ENCODE peak calls at places on chromosomes 11 and 22, in nine cellular contexts. B is A549, Q is mesendoderm, Y is suprapubic skin, X is stomach, J is aorta, W is tibial artery, C is spleen, P is psoas muscle. V is an unnamed sample.

GRCh38 chr11:134581966-134582787 is 170.1 kb upstream of the B3GAT1 start:
- DNase-seq in B (no peak), Q (no peak), Y (peak; percentile 63), X (no peak), J (peak; percentile 39), W (no peak), C (no peak), P (no peak), V (no peak)

GRCh38 chr11:65502274-65502851 is 3.5 kb downstream of the MALAT1 start:
- DNase-seq in B (no peak), Q (peak; percentile 46), Y (no peak), X (no peak), J (no peak), W (no peak), C (no peak), P (no peak), V (no peak)

GRCh38 chr11:7536102-7536501 is 22.3 kb downstream of the PPFIBP2 start:
- DNase-seq in B (peak; percentile 60), Q (peak; percentile 34), Y (no peak), X (no peak), J (no peak), W (no peak), C (no peak), P (no peak), V (no peak)

GRCh38 chr22:45441158-45441557 is 27.7 kb downstream of the RIBC2 start:
- DNase-seq in B (peak; percentile 46), Q (peak; percentile 84), Y (no peak), X (peak; percentile 35), J (no peak), W (peak; percentile 81), C (no peak), P (peak; percentile 46), V (peak; percentile 65)

GRCh38 chr11:117795726-117796455 is 1.1 kb downstream of the DSCAML1 start:
- DNase-seq in B (no peak), Q (no peak), Y (no peak), X (no peak), J (no peak), W (no peak), C (no peak), P (no peak), V (no peak)

GRCh38 chr22:20080776-20081654 is 974 bp downstream of the DGCR8 start:
- DNase-seq in B (peak; percentile 5), Q (peak; percentile 82), Y (no peak), X (no peak), J (peak; percentile 79), W (peak; percentile 67), C (peak; percentile 79), P (no peak), V (peak; percentile 83)

GRCh38 chr22:44439356-44440223 is 58.4 kb downstream of the RTL6 start:
- DNase-seq in B (no peak), Q (no peak), Y (no peak), X (no peak), J (no peak), W (peak; percentile 46), C (peak; percentile 57), P (no peak), V (no peak)

GRCh38 chr22:48346311-48346710 is 1481.4 kb downstream of the BRD1 start:
- DNase-seq in B (no peak), Q (no peak), Y (no peak), X (no peak), J (no peak), W (no peak), C (peak; percentile 31), P (no peak), V (no peak)

GRCh38 chr22:22822106-22822505 is 65.5 kb upstream of the IGLL5 start:
- DNase-seq in B (no peak), Q (no peak), Y (no peak), X (no peak), J (no peak), W (no peak), C (peak; percentile 64), P (no peak), V (no peak)

GRCh38 chr11:66639066-66639813 is 737 bp downstream of the RBM4 start:
- DNase-seq in B (no peak), Q (peak; percentile 57), Y (no peak), X (no peak), J (peak; percentile 78), W (no peak), C (no peak), P (no peak), V (no peak)

GRCh38 chr11:46295312-46295995 is 18.0 kb downstream of the CREB3L1 start:
- DNase-seq in B (no peak), Q (peak; percentile 93), Y (no peak), X (peak; percentile 61), J (peak; percentile 90), W (peak; percentile 80), C (peak; percentile 90), P (peak; percentile 81), V (peak; percentile 78)

GRCh38 chr11:72989727-72990126 is 152.4 kb downstream of the FCHSD2 start:
- DNase-seq in B (no peak), Q (no peak), Y (no peak), X (no peak), J (no peak), W (no peak), C (no peak), P (no peak), V (no peak)

GRCh38 chr11:94934362-94934761 is 39.0 kb downstream of the CWC15 start:
- DNase-seq in B (no peak), Q (peak; percentile 67), Y (no peak), X (no peak), J (no peak), W (no peak), C (no peak), P (no peak), V (no peak)

GRCh38 chr11:75845324-75845723 is 30.3 kb downstream of the UVRAG start:
- DNase-seq in B (no peak), Q (no peak), Y (no peak), X (no peak), J (no peak), W (no peak), C (no peak), P (no peak), V (no peak)

GRCh38 chr22:35400335-35400680 is 368 bp downstream of the MCM5 start:
- DNase-seq in B (no peak), Q (peak; percentile 39), Y (no peak), X (no peak), J (no peak), W (no peak), C (peak; percentile 86), P (no peak), V (no peak)

GRCh38 chr22:30212363-30212995 is 34.1 kb downstream of the LIF start:
- DNase-seq in B (peak; percentile 81), Q (peak; percentile 67), Y (no peak), X (peak; percentile 87), J (peak; percentile 82), W (peak; percentile 79), C (peak; percentile 83), P (peak; percentile 69), V (peak; percentile 85)

GRCh38 chr11:2846056-2846455 is 39.5 kb downstream of the CDKN1C start:
- DNase-seq in B (no peak), Q (peak; percentile 79), Y (no peak), X (no peak), J (no peak), W (no peak), C (no peak), P (no peak), V (no peak)

GRCh38 chr11:126392638-126393023 is 37.1 kb downstream of the ST3GAL4 start:
- DNase-seq in B (no peak), Q (no peak), Y (no peak), X (no peak), J (no peak), W (no peak), C (peak; percentile 43), P (no peak), V (no peak)

GRCh38 chr11:62892077-62892922 is 11.6 kb downstream of the SLC3A2 start:
- DNase-seq in B (no peak), Q (no peak), Y (no peak), X (no peak), J (no peak), W (no peak), C (no peak), P (no peak), V (no peak)

GRCh38 chr22:22318723-22319465 is 74.3 kb downstream of the VPREB1 start:
- DNase-seq in B (no peak), Q (no peak), Y (no peak), X (no peak), J (no peak), W (no peak), C (no peak), P (no peak), V (no peak)

GRCh38 chr11:122633219-122633829 is 22.2 kb upstream of the UBASH3B start:
- DNase-seq in B (peak; percentile 34), Q (peak; percentile 84), Y (no peak), X (no peak), J (no peak), W (no peak), C (no peak), P (no peak), V (no peak)

GRCh38 chr11:8262552-8263108 is 1.0 kb downstream of the LMO1 start:
- DNase-seq in B (peak; percentile 41), Q (peak; percentile 76), Y (peak; percentile 78), X (peak; percentile 43), J (peak; percentile 85), W (peak; percentile 67), C (peak; percentile 78), P (peak; percentile 66), V (peak; percentile 20)

GRCh38 chr11:10602366-10602765 is 33.9 kb upstream of the LYVE1 start:
- DNase-seq in B (no peak), Q (no peak), Y (no peak), X (no peak), J (no peak), W (no peak), C (no peak), P (no peak), V (no peak)
- H3K4me1 ChIP-seq in B (no peaks in the 10 kb centered on the region), Q (peaks cover 10% of the 10 kb centered on the region), Y (peaks cover 17% of the 10 kb centered on the region), X (peaks cover 88% of the 10 kb centered on the region), J (no peaks in the 10 kb centered on the region), W (peaks cover 4% of the 10 kb centered on the region), C (peaks cover 62% of the 10 kb centered on the region), P (peaks cover 59% of the 10 kb centered on the region), V (peaks cover 17% of the 10 kb centered on the region)

DNA sequence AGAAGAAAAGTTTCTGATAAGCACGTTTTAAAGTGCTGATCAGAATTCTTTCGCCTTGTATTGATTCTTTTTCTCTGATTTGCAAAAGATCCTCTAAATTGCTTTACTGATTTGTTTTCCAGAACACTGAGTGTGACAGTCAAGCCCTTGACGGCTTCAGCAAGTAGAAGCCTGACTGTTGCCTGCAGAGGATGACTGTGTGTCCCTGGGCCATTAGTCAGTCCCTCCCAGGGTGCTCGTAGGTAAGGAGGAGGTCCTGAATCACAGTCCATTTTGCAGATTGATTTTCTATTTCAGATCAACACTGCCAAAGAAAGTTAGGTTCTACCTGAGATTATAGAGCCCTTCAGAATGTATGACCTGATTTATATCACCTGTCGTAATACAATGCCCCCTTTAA is 38.6 kb upstream of the POGLUT3 start:
- DNase-seq in B (no peak), Q (no peak), Y (no peak), X (no peak), J (no peak), W (no peak), C (no peak), P (no peak), V (no peak)
- H3K4me3 ChIP-seq in B (no peak overlapping the region), Q (no peak overlapping the region), Y (peak overlapping the region; percentile 38), X (no peak overlapping the region), J (no peak overlapping the region), W (no peak overlapping the region), C (no peak overlapping the region), P (no peak overlapping the region), V (no peak overlapping the region)

GRCh38 chr11:96015911-96016565 is 92.1 kb upstream of the MTMR2 start:
- DNase-seq in B (no peak), Q (peak; percentile 94), Y (no peak), X (no peak), J (no peak), W (no peak), C (no peak), P (no peak), V (no peak)
- H3K4me1 ChIP-seq in B (peaks cover 31% of the 10 kb centered on the region), Q (peaks cover 13% of the 10 kb centered on the region), Y (peaks cover 16% of the 10 kb centered on the region), X (peaks cover 31% of the 10 kb centered on the region), J (no peaks in the 10 kb centered on the region), W (no peaks in the 10 kb centered on the region), C (peaks cover 23% of the 10 kb centered on the region), P (peaks cover 4% of the 10 kb centered on the region), V (peaks cover 23% of the 10 kb centered on the region)

GRCh38 chr11:1011320-1011698 is 25.2 kb downstream of the MUC6 start:
- DNase-seq in B (no peak), Q (no peak), Y (no peak), X (no peak), J (no peak), W (no peak), C (no peak), P (no peak), V (no peak)
- H3K4me3 ChIP-seq in B (no peak overlapping the region), Q (no peak overlapping the region), Y (no peak overlapping the region), X (no peak overlapping the region), J (no peak overlapping the region), W (no peak overlapping the region), C (no peak overlapping the region), P (no peak overlapping the region), V (no peak overlapping the region)